ENCODE peak calls at places on chromosome 7, in five cellular contexts. N, E, H, C and L are unnamed samples.

GRCh38 chr7:18770154-18770807 is 274.7 kb downstream of the HDAC9 start:
- DNase-seq in N (no peak), E (no peak), H (no peak), C (peak; percentile 78), L (no peak)

GRCh38 chr7:44541-44896 is 147.9 kb upstream of the FAM20C start:
- DNase-seq in N (peak; percentile 22), E (no peak), H (peak; percentile 50), C (no peak), L (no peak)

GRCh38 chr7:39547336-39547735 is 18.9 kb upstream of the YAE1 start:
- DNase-seq in N (no peak), E (no peak), H (no peak), C (no peak), L (no peak)

GRCh38 chr7:36044096-36044892 is 108.8 kb upstream of the EEPD1 start:
- DNase-seq in N (no peak), E (no peak), H (no peak), C (no peak), L (no peak)

GRCh38 chr7:29622335-29623265 is 59.0 kb downstream of the PRR15 start:
- DNase-seq in N (no peak), E (no peak), H (no peak), C (peak; percentile 96), L (no peak)

GRCh38 chr7:155202106-155202871 is 95.4 kb upstream of the INSIG1 start:
- DNase-seq in N (no peak), E (no peak), H (no peak), C (no peak), L (peak; percentile 6)

GRCh38 chr7:106736508-106737201 is 75.7 kb upstream of the CCDC71L start:
- DNase-seq in N (peak; percentile 69), E (peak; percentile 20), H (peak; percentile 86), C (peak; percentile 91), L (peak; percentile 39)

GRCh38 chr7:105210721-105211205 is 178.0 kb downstream of the SRPK2 start:
- DNase-seq in N (no peak), E (no peak), H (no peak), C (peak; percentile 72), L (peak; percentile 49)

GRCh38 chr7:157871681-157872080 is 534.9 kb downstream of the DNAJB6 start:
- DNase-seq in N (no peak), E (no peak), H (no peak), C (no peak), L (no peak)

GRCh38 chr7:98049034-98049433 is 57.6 kb upstream of the LMTK2 start:
- DNase-seq in N (no peak), E (no peak), H (no peak), C (no peak), L (no peak)

GRCh38 chr7:151736403-151736909 is 140.5 kb downstream of the PRKAG2 start:
- DNase-seq in N (peak; percentile 66), E (no peak), H (no peak), C (peak; percentile 96), L (no peak)

GRCh38 chr7:95404316-95404715 is 8.1 kb upstream of the PON3 start:
- DNase-seq in N (no peak), E (no peak), H (no peak), C (peak; percentile 13), L (no peak)

GRCh38 chr7:75655536-75655935 is 83.2 kb downstream of the HIP1 start:
- DNase-seq in N (no peak), E (no peak), H (no peak), C (no peak), L (no peak)

GRCh38 chr7:157664034-157664433 is 327.2 kb downstream of the DNAJB6 start:
- DNase-seq in N (no peak), E (no peak), H (no peak), C (no peak), L (no peak)

GRCh38 chr7:44537442-44537841 is 3.7 kb downstream of the NPC1L1 start:
- DNase-seq in N (no peak), E (no peak), H (no peak), C (no peak), L (peak; percentile 12)

GRCh38 chr7:54823776-54824175 is 64.8 kb upstream of the SEC61G start:
- DNase-seq in N (no peak), E (no peak), H (no peak), C (no peak), L (no peak)

GRCh38 chr7:51259766-51260165 is 56.8 kb downstream of the COBL start:
- DNase-seq in N (no peak), E (no peak), H (no peak), C (no peak), L (no peak)

GRCh38 chr7:81462672-81463071 is 307.2 kb downstream of the HGF start:
- DNase-seq in N (no peak), E (no peak), H (no peak), C (peak; percentile 31), L (no peak)

GRCh38 chr7:130305677-130306076 is 12.7 kb downstream of the CPA4 start:
- DNase-seq in N (no peak), E (no peak), H (no peak), C (no peak), L (no peak)

GRCh38 chr7:84532196-84532595 is 337.6 kb upstream of the SEMA3A start:
- DNase-seq in N (no peak), E (no peak), H (no peak), C (no peak), L (no peak)